ENCODE peak calls at places on chromosome 19, in five cellular contexts. One of them, this sample, is unnamed.

GRCh38 chr19:46392252-46392801 is 21.0 kb downstream of the CCDC8 start:
- DNase-seq in psoas muscle: no peak
- DNase-seq in cardiac fibroblast: peak; percentile 78
- DNase-seq in thoracic aorta: no peak
- DNase-seq in epithelial cell of esophagus: no peak
- DNase-seq in this sample: no peak

GRCh38 chr19:39139305-39140194 is 14.0 kb downstream of the PAK4 start:
- DNase-seq in psoas muscle: no peak
- DNase-seq in cardiac fibroblast: no peak
- DNase-seq in thoracic aorta: no peak
- DNase-seq in epithelial cell of esophagus: no peak
- DNase-seq in this sample: no peak

GRCh38 chr19:2451741-2452140 is 5.0 kb downstream of the LMNB2 start:
- DNase-seq in psoas muscle: no peak
- DNase-seq in cardiac fibroblast: no peak
- DNase-seq in thoracic aorta: no peak
- DNase-seq in epithelial cell of esophagus: no peak
- DNase-seq in this sample: no peak

GRCh38 chr19:3572132-3572854 is 451 bp upstream of the HMG20B start:
- DNase-seq in psoas muscle: peak; percentile 100
- DNase-seq in cardiac fibroblast: peak; percentile 100
- DNase-seq in thoracic aorta: peak; percentile 100
- DNase-seq in epithelial cell of esophagus: peak; percentile 100
- DNase-seq in this sample: peak; percentile 100

GRCh38 chr19:2235396-2236284 is 489 bp downstream of the PLEKHJ1 start:
- DNase-seq in psoas muscle: no peak
- DNase-seq in cardiac fibroblast: no peak
- DNase-seq in thoracic aorta: no peak
- DNase-seq in epithelial cell of esophagus: no peak
- DNase-seq in this sample: no peak

GRCh38 chr19:18523841-18524240 is 2.0 kb upstream of the ELL start:
- DNase-seq in psoas muscle: no peak
- DNase-seq in cardiac fibroblast: no peak
- DNase-seq in thoracic aorta: no peak
- DNase-seq in epithelial cell of esophagus: no peak
- DNase-seq in this sample: no peak

GRCh38 chr19:32902448-32902847 is 32.9 kb upstream of the SLC7A9 start:
- DNase-seq in psoas muscle: no peak
- DNase-seq in cardiac fibroblast: no peak
- DNase-seq in thoracic aorta: no peak
- DNase-seq in epithelial cell of esophagus: no peak
- DNase-seq in this sample: no peak

GRCh38 chr19:6649189-6649588 is 20.8 kb downstream of the TNFSF14 start:
- DNase-seq in psoas muscle: no peak
- DNase-seq in cardiac fibroblast: no peak
- DNase-seq in thoracic aorta: no peak
- DNase-seq in epithelial cell of esophagus: no peak
- DNase-seq in this sample: no peak

GRCh38 chr19:2164020-2164988 is 571 bp downstream of the DOT1L start:
- DNase-seq in psoas muscle: no peak
- DNase-seq in cardiac fibroblast: peak; percentile 23
- DNase-seq in thoracic aorta: no peak
- DNase-seq in epithelial cell of esophagus: peak; percentile 29
- DNase-seq in this sample: no peak

GRCh38 chr19:12657966-12658365 is 8.6 kb downstream of the MAN2B1 start:
- DNase-seq in psoas muscle: no peak
- DNase-seq in cardiac fibroblast: no peak
- DNase-seq in thoracic aorta: no peak
- DNase-seq in epithelial cell of esophagus: no peak
- DNase-seq in this sample: no peak

GRCh38 chr19:45265375-45265774 is 14.3 kb downstream of the MARK4 start:
- DNase-seq in psoas muscle: no peak
- DNase-seq in cardiac fibroblast: no peak
- DNase-seq in thoracic aorta: no peak
- DNase-seq in epithelial cell of esophagus: no peak
- DNase-seq in this sample: no peak

DNA sequence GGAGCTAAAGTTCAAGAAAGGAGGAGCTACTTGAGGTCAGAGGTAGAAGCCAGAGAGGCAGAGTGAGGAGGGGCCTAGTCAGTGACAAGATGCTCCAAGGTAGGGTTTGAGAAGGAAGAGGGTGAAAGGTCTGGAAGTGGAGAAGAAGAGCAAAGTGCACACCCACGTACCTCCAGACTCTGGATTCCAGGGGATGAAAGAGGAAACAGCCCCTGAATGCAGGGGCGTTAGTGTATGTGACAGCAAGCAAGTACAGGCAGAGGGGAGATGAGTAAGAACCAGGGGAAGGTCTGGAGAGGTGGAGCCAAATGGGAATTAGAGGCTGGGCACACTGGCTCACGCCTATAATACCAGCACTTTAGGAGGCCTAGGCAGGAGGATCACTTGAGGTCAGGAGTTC is 8.7 kb downstream of the RPS28 start:
- DNase-seq in psoas muscle: no peak
- DNase-seq in cardiac fibroblast: no peak
- DNase-seq in thoracic aorta: no peak
- DNase-seq in epithelial cell of esophagus: peak; percentile 65
- DNase-seq in this sample: no peak
- TF ChIP-seq CTCF in psoas muscle: no peak
- TF ChIP-seq CTCF in cardiac fibroblast: no peak
- TF ChIP-seq CTCF in thoracic aorta: no peak
- TF ChIP-seq CTCF in epithelial cell of esophagus: no peak
- TF ChIP-seq CTCF in this sample: no peak

GRCh38 chr19:5186293-5187050 is 154.1 kb downstream of the PTPRS start:
- DNase-seq in psoas muscle: peak; percentile 37
- DNase-seq in cardiac fibroblast: peak; percentile 65
- DNase-seq in thoracic aorta: no peak
- DNase-seq in epithelial cell of esophagus: peak; percentile 10
- DNase-seq in this sample: peak; percentile 31
- TF ChIP-seq CTCF in psoas muscle: no peak
- TF ChIP-seq CTCF in cardiac fibroblast: no peak
- TF ChIP-seq CTCF in thoracic aorta: no peak
- TF ChIP-seq CTCF in epithelial cell of esophagus: no peak
- TF ChIP-seq CTCF in this sample: no peak

GRCh38 chr19:771332-771785 is 20.4 kb downstream of the MISP start:
- DNase-seq in psoas muscle: no peak
- DNase-seq in cardiac fibroblast: peak; percentile 70
- DNase-seq in thoracic aorta: no peak
- DNase-seq in epithelial cell of esophagus: peak; percentile 64
- DNase-seq in this sample: peak; percentile 71
- TF ChIP-seq CTCF in psoas muscle: peak; percentile 53
- TF ChIP-seq CTCF in cardiac fibroblast: peak; percentile 74
- TF ChIP-seq CTCF in thoracic aorta: no peak
- TF ChIP-seq CTCF in epithelial cell of esophagus: peak; percentile 62
- TF ChIP-seq CTCF in this sample: peak; percentile 71

DNA sequence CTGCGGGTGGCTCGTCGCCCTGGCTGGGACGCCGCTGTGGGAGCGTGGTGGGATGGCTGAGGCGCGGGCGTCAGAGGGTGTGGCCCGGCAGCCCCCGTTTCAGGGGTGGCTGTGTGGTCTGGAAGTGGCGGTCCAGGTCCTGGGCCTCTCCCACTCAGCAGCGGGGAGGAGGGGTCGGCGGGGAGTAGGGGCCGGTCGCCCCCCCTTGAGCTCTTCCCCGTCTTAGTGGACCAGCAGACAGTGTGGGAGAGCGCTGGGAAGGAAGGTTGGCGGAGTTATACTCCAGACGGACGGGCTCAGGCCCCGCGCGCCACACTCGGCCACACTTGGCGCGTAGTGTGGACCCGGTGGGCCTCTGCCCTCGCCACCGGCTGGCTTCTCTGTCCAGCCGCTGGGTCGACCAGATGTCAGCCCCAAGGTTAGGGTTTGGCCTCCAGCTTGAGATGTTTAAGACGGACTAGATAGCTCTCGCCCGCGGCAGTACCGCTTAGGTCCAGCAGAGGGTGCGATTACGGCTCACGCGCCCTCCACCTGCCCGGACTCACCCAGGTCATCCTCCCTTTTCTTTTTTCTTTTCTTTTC is 21.7 kb upstream of the ZNF429 start:
- DNase-seq in psoas muscle: peak; percentile 43
- DNase-seq in cardiac fibroblast: peak; percentile 19
- DNase-seq in thoracic aorta: no peak
- DNase-seq in epithelial cell of esophagus: peak; percentile 17
- DNase-seq in this sample: no peak
- TF ChIP-seq CTCF in psoas muscle: peak; percentile 45
- TF ChIP-seq CTCF in cardiac fibroblast: peak; percentile 48
- TF ChIP-seq CTCF in thoracic aorta: peak; percentile 54
- TF ChIP-seq CTCF in epithelial cell of esophagus: peak; percentile 46
- TF ChIP-seq CTCF in this sample: peak; percentile 25

GRCh38 chr19:30699871-30700280 is 327.7 kb downstream of the ZNF536 start:
- DNase-seq in psoas muscle: no peak
- DNase-seq in cardiac fibroblast: no peak
- DNase-seq in thoracic aorta: no peak
- DNase-seq in epithelial cell of esophagus: no peak
- DNase-seq in this sample: no peak

GRCh38 chr19:30703645-30704044 is 331.5 kb downstream of the ZNF536 start:
- DNase-seq in psoas muscle: no peak
- DNase-seq in cardiac fibroblast: no peak
- DNase-seq in thoracic aorta: no peak
- DNase-seq in epithelial cell of esophagus: no peak
- DNase-seq in this sample: no peak

GRCh38 chr19:30696514-30696913 is 324.3 kb downstream of the ZNF536 start:
- DNase-seq in psoas muscle: no peak
- DNase-seq in cardiac fibroblast: no peak
- DNase-seq in thoracic aorta: no peak
- DNase-seq in epithelial cell of esophagus: no peak
- DNase-seq in this sample: no peak

GRCh38 chr19:30704716-30705115 is 332.5 kb downstream of the ZNF536 start:
- DNase-seq in psoas muscle: no peak
- DNase-seq in cardiac fibroblast: no peak
- DNase-seq in thoracic aorta: no peak
- DNase-seq in epithelial cell of esophagus: no peak
- DNase-seq in this sample: no peak

DNA sequence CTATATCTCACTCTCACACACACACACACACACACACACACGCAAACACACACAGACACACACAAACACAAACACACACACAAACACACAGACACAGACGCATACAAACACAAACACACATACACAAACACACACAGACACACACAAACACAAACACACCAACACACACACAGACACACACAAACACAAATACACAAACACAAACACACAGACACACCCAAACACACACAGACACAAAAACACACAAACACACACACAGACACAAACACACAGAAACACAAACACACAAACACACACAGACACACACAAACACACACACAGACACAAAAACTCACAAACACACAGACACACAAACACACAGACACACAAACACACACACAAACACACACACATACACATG is 329.0 kb downstream of the ZNF536 start:
- DNase-seq in psoas muscle: no peak
- DNase-seq in cardiac fibroblast: no peak
- DNase-seq in thoracic aorta: no peak
- DNase-seq in epithelial cell of esophagus: no peak
- DNase-seq in this sample: no peak
- TF ChIP-seq CTCF in psoas muscle: no peak
- TF ChIP-seq CTCF in cardiac fibroblast: no peak
- TF ChIP-seq CTCF in thoracic aorta: no peak
- TF ChIP-seq CTCF in epithelial cell of esophagus: no peak
- TF ChIP-seq CTCF in this sample: no peak

GRCh38 chr19:54475706-54476105 is 2.6 kb upstream of the CDC42EP5 start:
- DNase-seq in psoas muscle: no peak
- DNase-seq in cardiac fibroblast: no peak
- DNase-seq in thoracic aorta: no peak
- DNase-seq in epithelial cell of esophagus: no peak
- DNase-seq in this sample: no peak

GRCh38 chr19:54480048-54480447 is 7.0 kb upstream of the CDC42EP5 start:
- DNase-seq in psoas muscle: no peak
- DNase-seq in cardiac fibroblast: no peak
- DNase-seq in thoracic aorta: no peak
- DNase-seq in epithelial cell of esophagus: no peak
- DNase-seq in this sample: no peak

GRCh38 chr19:54473983-54474382 is 887 bp upstream of the CDC42EP5 start:
- DNase-seq in psoas muscle: no peak
- DNase-seq in cardiac fibroblast: no peak
- DNase-seq in thoracic aorta: no peak
- DNase-seq in epithelial cell of esophagus: no peak
- DNase-seq in this sample: no peak

GRCh38 chr19:54478677-54479266 is 5.7 kb upstream of the CDC42EP5 start:
- DNase-seq in psoas muscle: no peak
- DNase-seq in cardiac fibroblast: peak; percentile 63
- DNase-seq in thoracic aorta: no peak
- DNase-seq in epithelial cell of esophagus: peak; percentile 57
- DNase-seq in this sample: peak; percentile 55

GRCh38 chr19:54477650-54478049 is 4.6 kb upstream of the CDC42EP5 start:
- DNase-seq in psoas muscle: no peak
- DNase-seq in cardiac fibroblast: no peak
- DNase-seq in thoracic aorta: no peak
- DNase-seq in epithelial cell of esophagus: no peak
- DNase-seq in this sample: no peak
- TF ChIP-seq CTCF in psoas muscle: no peak
- TF ChIP-seq CTCF in cardiac fibroblast: no peak
- TF ChIP-seq CTCF in thoracic aorta: no peak
- TF ChIP-seq CTCF in epithelial cell of esophagus: peak; percentile 10
- TF ChIP-seq CTCF in this sample: no peak

GRCh38 chr19:42115219-42115618 is 17.0 kb downstream of the POU2F2 start:
- DNase-seq in psoas muscle: no peak
- DNase-seq in cardiac fibroblast: no peak
- DNase-seq in thoracic aorta: no peak
- DNase-seq in epithelial cell of esophagus: no peak
- DNase-seq in this sample: no peak

GRCh38 chr19:42111811-42112210 is 20.4 kb downstream of the POU2F2 start:
- DNase-seq in psoas muscle: no peak
- DNase-seq in cardiac fibroblast: peak; percentile 68
- DNase-seq in thoracic aorta: no peak
- DNase-seq in epithelial cell of esophagus: peak; percentile 88
- DNase-seq in this sample: peak; percentile 48

GRCh38 chr19:42114412-42114811 is 17.8 kb downstream of the POU2F2 start:
- DNase-seq in psoas muscle: no peak
- DNase-seq in cardiac fibroblast: no peak
- DNase-seq in thoracic aorta: no peak
- DNase-seq in epithelial cell of esophagus: no peak
- DNase-seq in this sample: no peak

GRCh38 chr19:42115705-42116104 is 16.5 kb downstream of the POU2F2 start:
- DNase-seq in psoas muscle: no peak
- DNase-seq in cardiac fibroblast: no peak
- DNase-seq in thoracic aorta: no peak
- DNase-seq in epithelial cell of esophagus: no peak
- DNase-seq in this sample: no peak

GRCh38 chr19:42113641-42114348 is 18.5 kb downstream of the POU2F2 start:
- DNase-seq in psoas muscle: peak; percentile 61
- DNase-seq in cardiac fibroblast: peak; percentile 99
- DNase-seq in thoracic aorta: no peak
- DNase-seq in epithelial cell of esophagus: peak; percentile 98
- DNase-seq in this sample: peak; percentile 97
- TF ChIP-seq CTCF in psoas muscle: no peak
- TF ChIP-seq CTCF in cardiac fibroblast: peak; percentile 15
- TF ChIP-seq CTCF in thoracic aorta: no peak
- TF ChIP-seq CTCF in epithelial cell of esophagus: peak; percentile 41
- TF ChIP-seq CTCF in this sample: peak; percentile 6

This sample was measured in MCF 10A.